ENCODE peak calls at places on chromosomes 7 and 10, in five cellular contexts. One of them, this sample, is unnamed.

GRCh38 chr10:31707578-31708411 is 220.8 kb downstream of the ARHGAP12 start:
- DNase-seq in suprapubic skin: no peak
- DNase-seq in sigmoid colon: peak
- DNase-seq in Panc1: no peak
- DNase-seq in GM23338: no peak
- DNase-seq in this sample: no peak

GRCh38 chr10:25059990-25060389 is 43.6 kb downstream of the THNSL1 start:
- DNase-seq in Panc1: no peak
- DNase-seq in sigmoid colon: no peak
- DNase-seq in GM23338: peak
- DNase-seq in suprapubic skin: no peak
- DNase-seq in this sample: peak

GRCh38 chr7:80611779-80612178 is 26.7 kb upstream of the CD36 start:
- DNase-seq in sigmoid colon: no peak
- DNase-seq in Panc1: no peak
- DNase-seq in GM23338: no peak
- DNase-seq in suprapubic skin: no peak
- DNase-seq in this sample: peak

GRCh38 chr10:68231916-68232315 is at the start of gene ATOH7:
- DNase-seq in sigmoid colon: no peak
- DNase-seq in GM23338: peak
- DNase-seq in Panc1: no peak
- DNase-seq in suprapubic skin: no peak
- DNase-seq in this sample: no peak

GRCh38 chr7:1160665-1161010 is 642 bp upstream of the ZFAND2A start:
- DNase-seq in sigmoid colon: no peak
- DNase-seq in Panc1: no peak
- DNase-seq in suprapubic skin: no peak
- DNase-seq in GM23338: peak
- DNase-seq in this sample: no peak

GRCh38 chr7:25035274-25035673 is 55.3 kb upstream of the OSBPL3 start:
- DNase-seq in Panc1: no peak
- DNase-seq in sigmoid colon: no peak
- DNase-seq in GM23338: no peak
- DNase-seq in suprapubic skin: no peak
- DNase-seq in this sample: no peak

GRCh38 chr10:124177180-124177518 is 83.8 kb upstream of the CHST15 start:
- DNase-seq in suprapubic skin: no peak
- DNase-seq in GM23338: no peak
- DNase-seq in Panc1: no peak
- DNase-seq in sigmoid colon: no peak
- DNase-seq in this sample: no peak

GRCh38 chr10:113939212-113939860 is 84.9 kb downstream of the NHLRC2 start:
- DNase-seq in Panc1: no peak
- DNase-seq in sigmoid colon: no peak
- DNase-seq in GM23338: no peak
- DNase-seq in suprapubic skin: no peak
- DNase-seq in this sample: no peak

GRCh38 chr10:79260803-79261740 is 86.2 kb upstream of the PPIF start:
- DNase-seq in Panc1: no peak
- DNase-seq in sigmoid colon: peak
- DNase-seq in GM23338: peak
- DNase-seq in suprapubic skin: no peak
- DNase-seq in this sample: peak

GRCh38 chr7:135712182-135712782 is 15.7 kb downstream of the SLC13A4 start:
- DNase-seq in suprapubic skin: no peak
- DNase-seq in Panc1: no peak
- DNase-seq in sigmoid colon: no peak
- DNase-seq in GM23338: no peak
- DNase-seq in this sample: no peak

GRCh38 chr10:75399461-75400162 is 2.0 kb downstream of the ZNF503 start:
- DNase-seq in GM23338: peak
- DNase-seq in suprapubic skin: peak
- DNase-seq in Panc1: no peak
- DNase-seq in sigmoid colon: peak
- DNase-seq in this sample: peak

GRCh38 chr7:150382844-150383225 is 3.7 kb downstream of the ZNF775 start:
- DNase-seq in sigmoid colon: no peak
- DNase-seq in suprapubic skin: no peak
- DNase-seq in Panc1: no peak
- DNase-seq in GM23338: no peak
- DNase-seq in this sample: no peak

GRCh38 chr7:155233703-155234492 is 63.8 kb upstream of the INSIG1 start:
- DNase-seq in sigmoid colon: no peak
- DNase-seq in Panc1: no peak
- DNase-seq in suprapubic skin: no peak
- DNase-seq in GM23338: no peak
- DNase-seq in this sample: no peak

GRCh38 chr10:110612629-110613028 is 31.5 kb upstream of the RBM20 start:
- DNase-seq in sigmoid colon: no peak
- DNase-seq in GM23338: no peak
- DNase-seq in suprapubic skin: no peak
- DNase-seq in Panc1: no peak
- DNase-seq in this sample: no peak

GRCh38 chr7:5545529-5545928 is 121.9 kb upstream of the TNRC18 start:
- DNase-seq in suprapubic skin: no peak
- DNase-seq in GM23338: no peak
- DNase-seq in Panc1: no peak
- DNase-seq in sigmoid colon: no peak
- DNase-seq in this sample: no peak

GRCh38 chr7:101169110-101169837 is 3.9 kb upstream of the VGF start:
- DNase-seq in Panc1: no peak
- DNase-seq in suprapubic skin: no peak
- DNase-seq in sigmoid colon: no peak
- DNase-seq in GM23338: peak
- DNase-seq in this sample: no peak

GRCh38 chr7:46811529-46811928 is 770.4 kb downstream of the TNS3 start:
- DNase-seq in sigmoid colon: peak
- DNase-seq in Panc1: no peak
- DNase-seq in suprapubic skin: no peak
- DNase-seq in GM23338: no peak
- DNase-seq in this sample: no peak

GRCh38 chr10:100586959-100587358 is 51.2 kb downstream of the HIF1AN start:
- DNase-seq in Panc1: no peak
- DNase-seq in suprapubic skin: no peak
- DNase-seq in GM23338: no peak
- DNase-seq in sigmoid colon: no peak
- DNase-seq in this sample: no peak

GRCh38 chr7:44121761-44122420 is 1.5 kb downstream of the POLD2 start:
- DNase-seq in suprapubic skin: no peak
- DNase-seq in sigmoid colon: no peak
- DNase-seq in Panc1: no peak
- DNase-seq in GM23338: no peak
- DNase-seq in this sample: no peak

GRCh38 chr10:1050555-1050954 is 1.6 kb upstream of the IDI1 start:
- DNase-seq in GM23338: peak
- DNase-seq in sigmoid colon: no peak
- DNase-seq in Panc1: no peak
- DNase-seq in suprapubic skin: no peak
- DNase-seq in this sample: no peak

GRCh38 chr10:1048732-1049424 is at the start of gene IDI1:
- DNase-seq in Panc1: peak
- DNase-seq in sigmoid colon: peak
- DNase-seq in suprapubic skin: peak
- DNase-seq in GM23338: peak
- DNase-seq in this sample: peak

GRCh38 chr10:1050145-1050544 is 1.2 kb upstream of the IDI1 start:
- DNase-seq in suprapubic skin: no peak
- DNase-seq in Panc1: no peak
- DNase-seq in GM23338: no peak
- DNase-seq in sigmoid colon: no peak
- DNase-seq in this sample: no peak

GRCh38 chr10:1048349-1048731 is 579 bp downstream of the IDI1 start:
- DNase-seq in Panc1: no peak
- DNase-seq in sigmoid colon: peak
- DNase-seq in GM23338: no peak
- DNase-seq in suprapubic skin: no peak
- DNase-seq in this sample: no peak

GRCh38 chr10:1049425-1049958 is 573 bp upstream of the IDI1 start:
- DNase-seq in Panc1: no peak
- DNase-seq in GM23338: peak
- DNase-seq in sigmoid colon: no peak
- DNase-seq in suprapubic skin: no peak
- DNase-seq in this sample: no peak
- TF ChIP-seq POLR2AphosphoS5 in Panc1: peak
- TF ChIP-seq POLR2AphosphoS5 in GM23338: no peak
- TF ChIP-seq POLR2AphosphoS5 in sigmoid colon: no peak
- TF ChIP-seq POLR2AphosphoS5 in suprapubic skin: no peak
- TF ChIP-seq POLR2AphosphoS5 in this sample: no peak

DNA sequence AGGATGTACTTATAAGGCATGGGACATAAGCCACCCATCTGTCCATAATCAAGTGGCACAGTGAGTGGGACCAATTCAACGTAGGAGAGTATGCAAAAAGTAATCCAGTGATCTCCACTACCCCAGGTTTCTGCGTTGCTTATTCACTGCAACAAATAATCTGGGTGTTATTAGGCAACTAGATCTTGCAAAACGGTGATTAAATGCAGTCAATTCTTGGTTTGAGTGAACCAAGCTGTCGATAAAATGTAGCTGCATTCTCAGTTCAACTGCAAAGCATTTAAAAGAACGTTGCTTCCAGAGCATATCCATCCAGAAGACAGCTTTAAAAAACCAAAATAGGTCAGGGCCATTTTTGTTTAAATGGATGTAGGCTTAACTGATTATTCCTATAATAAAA is 5.0 kb downstream of the LSMEM1 start:
- DNase-seq in Panc1: no peak
- DNase-seq in GM23338: no peak
- DNase-seq in sigmoid colon: no peak
- DNase-seq in suprapubic skin: no peak
- DNase-seq in this sample: no peak
- TF ChIP-seq POLR2AphosphoS5 in Panc1: no peak
- TF ChIP-seq POLR2AphosphoS5 in GM23338: no peak
- TF ChIP-seq POLR2AphosphoS5 in sigmoid colon: peak
- TF ChIP-seq POLR2AphosphoS5 in suprapubic skin: no peak
- TF ChIP-seq POLR2AphosphoS5 in this sample: no peak

GRCh38 chr7:90719159-90719558 is 123.0 kb downstream of the CDK14 start:
- DNase-seq in sigmoid colon: no peak
- DNase-seq in suprapubic skin: no peak
- DNase-seq in Panc1: no peak
- DNase-seq in GM23338: no peak
- DNase-seq in this sample: no peak

GRCh38 chr7:90721869-90722431 is 125.8 kb downstream of the CDK14 start:
- DNase-seq in suprapubic skin: no peak
- DNase-seq in GM23338: no peak
- DNase-seq in Panc1: no peak
- DNase-seq in sigmoid colon: no peak
- DNase-seq in this sample: no peak

GRCh38 chr7:90723233-90723632 is 127.1 kb downstream of the CDK14 start:
- DNase-seq in GM23338: no peak
- DNase-seq in sigmoid colon: no peak
- DNase-seq in suprapubic skin: no peak
- DNase-seq in Panc1: no peak
- DNase-seq in this sample: no peak

GRCh38 chr7:90723866-90724265 is 127.7 kb downstream of the CDK14 start:
- DNase-seq in GM23338: no peak
- DNase-seq in suprapubic skin: no peak
- DNase-seq in sigmoid colon: no peak
- DNase-seq in Panc1: no peak
- DNase-seq in this sample: no peak

DNA sequence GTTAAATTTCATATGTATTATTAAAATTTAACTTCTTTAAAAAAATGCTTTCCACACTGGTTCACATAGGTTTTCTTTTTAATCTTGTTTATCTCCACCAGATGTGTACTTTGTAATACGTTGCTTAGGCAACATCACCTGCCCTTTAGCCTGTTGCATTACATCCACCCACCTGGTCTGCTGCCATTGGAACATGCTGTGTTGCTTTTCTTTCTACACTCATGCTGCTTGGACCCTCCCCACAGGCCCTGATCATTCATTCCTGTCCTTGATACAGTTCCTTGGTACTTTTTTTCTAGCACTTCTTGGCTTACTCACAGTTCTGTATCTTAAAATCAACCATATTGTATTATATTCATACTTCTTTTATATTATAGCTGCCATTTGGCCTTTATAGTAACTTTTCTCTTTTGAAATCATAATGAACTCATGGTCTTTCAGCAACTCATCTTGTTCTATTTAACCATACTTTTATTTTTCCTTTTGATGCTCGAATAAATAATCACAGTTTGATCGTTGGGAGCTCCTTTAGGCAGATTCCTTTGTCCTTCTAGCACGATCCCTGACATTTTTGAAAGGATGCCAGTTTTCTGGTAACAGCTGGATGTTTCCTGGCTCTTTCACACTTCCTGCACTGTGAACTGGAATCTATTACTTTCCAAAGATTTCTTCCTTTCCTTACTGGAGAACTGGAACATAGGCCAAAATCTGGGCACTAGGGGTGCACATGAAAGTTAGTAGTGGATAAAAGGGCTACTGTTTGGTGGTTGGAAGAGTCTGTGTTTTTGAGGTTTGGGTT is 125.0 kb downstream of the CDK14 start:
- DNase-seq in sigmoid colon: peak
- DNase-seq in GM23338: peak
- DNase-seq in suprapubic skin: no peak
- DNase-seq in Panc1: no peak
- DNase-seq in this sample: no peak
- TF ChIP-seq POLR2AphosphoS5 in sigmoid colon: no peak
- TF ChIP-seq POLR2AphosphoS5 in GM23338: no peak
- TF ChIP-seq POLR2AphosphoS5 in suprapubic skin: no peak
- TF ChIP-seq POLR2AphosphoS5 in Panc1: no peak
- TF ChIP-seq POLR2AphosphoS5 in this sample: no peak

GRCh38 chr7:23474098-23474828 is 4.0 kb upstream of the IGF2BP3 start:
- DNase-seq in Panc1: no peak
- DNase-seq in sigmoid colon: peak
- DNase-seq in GM23338: peak
- DNase-seq in suprapubic skin: no peak
- DNase-seq in this sample: no peak
- TF ChIP-seq POLR2AphosphoS5 in Panc1: peak
- TF ChIP-seq POLR2AphosphoS5 in sigmoid colon: no peak
- TF ChIP-seq POLR2AphosphoS5 in GM23338: peak
- TF ChIP-seq POLR2AphosphoS5 in suprapubic skin: no peak
- TF ChIP-seq POLR2AphosphoS5 in this sample: no peak

DNA sequence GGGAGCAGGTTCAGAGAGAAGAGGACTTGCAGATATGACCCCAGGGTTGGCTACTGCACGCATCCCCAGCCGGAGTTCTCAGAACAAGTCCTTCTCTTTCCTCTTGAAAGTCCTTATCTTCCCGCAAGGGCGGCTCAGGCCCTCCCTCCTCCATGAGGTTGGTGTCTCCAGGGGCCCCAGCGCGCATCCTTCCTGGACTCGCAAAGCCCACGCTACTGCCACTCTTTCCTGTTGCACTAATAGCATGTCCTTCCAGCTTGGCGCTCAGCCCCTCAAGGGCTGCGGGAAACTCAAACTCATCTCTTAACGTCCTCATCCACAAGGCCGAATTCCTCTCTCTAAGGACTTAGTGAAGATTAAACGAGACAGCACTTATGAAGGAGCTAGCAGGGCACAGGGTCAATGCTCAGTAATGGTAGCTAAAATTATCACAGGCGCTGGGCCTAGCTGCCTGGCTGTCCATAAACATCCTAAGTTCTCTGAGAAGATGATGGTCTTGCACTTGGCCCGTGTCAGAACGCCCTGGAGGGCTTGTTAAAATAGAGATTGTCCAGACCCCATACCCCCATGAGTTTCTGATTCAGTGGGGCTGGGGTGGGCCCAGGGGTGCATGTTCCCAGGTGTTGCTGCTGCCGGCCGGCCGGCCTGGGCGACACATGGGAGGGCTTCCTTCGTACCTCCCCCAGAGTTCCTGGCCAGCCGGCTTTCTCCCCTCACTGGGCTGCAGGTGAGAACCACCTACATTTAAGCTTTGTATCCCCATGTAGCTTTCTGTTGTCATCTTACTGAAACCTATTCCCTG is 261.4 kb downstream of the COBL start:
- DNase-seq in GM23338: no peak
- DNase-seq in Panc1: no peak
- DNase-seq in sigmoid colon: no peak
- DNase-seq in suprapubic skin: no peak
- DNase-seq in this sample: no peak
- TF ChIP-seq POLR2AphosphoS5 in GM23338: no peak
- TF ChIP-seq POLR2AphosphoS5 in Panc1: no peak
- TF ChIP-seq POLR2AphosphoS5 in sigmoid colon: no peak
- TF ChIP-seq POLR2AphosphoS5 in suprapubic skin: no peak
- TF ChIP-seq POLR2AphosphoS5 in this sample: no peak